ENCODE peak calls at places on chromosomes 5 and 9, in nine cellular contexts. One of them, this sample, is unnamed.

GRCh38 chr9:127336708-127337352 is 60.1 kb upstream of the SLC2A8 start:
- DNase-seq in nephron progenitor cell: no peak
- DNase-seq in foreskin keratinocyte: peak
- DNase-seq in psoas muscle: peak
- DNase-seq in ascending aorta: peak
- DNase-seq in lower leg skin: peak
- DNase-seq in ovary: peak
- DNase-seq in GM13976: no peak
- DNase-seq in spleen: no peak
- DNase-seq in this sample: peak

GRCh38 chr9:626591-626990 is 214.9 kb upstream of the DMRT1 start:
- DNase-seq in nephron progenitor cell: no peak
- DNase-seq in foreskin keratinocyte: no peak
- DNase-seq in psoas muscle: no peak
- DNase-seq in ascending aorta: no peak
- DNase-seq in lower leg skin: no peak
- DNase-seq in ovary: no peak
- DNase-seq in GM13976: peak
- DNase-seq in spleen: no peak
- DNase-seq in this sample: no peak

GRCh38 chr5:136020001-136020382 is 8.8 kb upstream of the TGFBI start:
- DNase-seq in nephron progenitor cell: no peak
- DNase-seq in foreskin keratinocyte: no peak
- DNase-seq in psoas muscle: no peak
- DNase-seq in ascending aorta: no peak
- DNase-seq in lower leg skin: no peak
- DNase-seq in ovary: no peak
- DNase-seq in GM13976: no peak
- DNase-seq in spleen: no peak
- DNase-seq in this sample: no peak

GRCh38 chr9:14466828-14467227 is 152.9 kb upstream of the NFIB start:
- DNase-seq in nephron progenitor cell: no peak
- DNase-seq in foreskin keratinocyte: no peak
- DNase-seq in psoas muscle: no peak
- DNase-seq in ascending aorta: no peak
- DNase-seq in lower leg skin: no peak
- DNase-seq in ovary: no peak
- DNase-seq in GM13976: no peak
- DNase-seq in spleen: no peak
- DNase-seq in this sample: no peak

GRCh38 chr5:110362252-110362651 is 364.2 kb downstream of the TMEM232 start:
- DNase-seq in nephron progenitor cell: no peak
- DNase-seq in foreskin keratinocyte: no peak
- DNase-seq in psoas muscle: no peak
- DNase-seq in ascending aorta: no peak
- DNase-seq in lower leg skin: no peak
- DNase-seq in ovary: no peak
- DNase-seq in GM13976: no peak
- DNase-seq in spleen: no peak
- DNase-seq in this sample: no peak

GRCh38 chr5:172104021-172104420 is 84.0 kb downstream of the STK10 start:
- DNase-seq in nephron progenitor cell: no peak
- DNase-seq in foreskin keratinocyte: no peak
- DNase-seq in psoas muscle: no peak
- DNase-seq in ascending aorta: no peak
- DNase-seq in lower leg skin: no peak
- DNase-seq in ovary: no peak
- DNase-seq in GM13976: no peak
- DNase-seq in spleen: peak
- DNase-seq in this sample: no peak

GRCh38 chr5:172678902-172679301 is 37.8 kb downstream of the NEURL1B start:
- DNase-seq in nephron progenitor cell: no peak
- DNase-seq in foreskin keratinocyte: no peak
- DNase-seq in psoas muscle: peak
- DNase-seq in ascending aorta: peak
- DNase-seq in lower leg skin: no peak
- DNase-seq in ovary: no peak
- DNase-seq in GM13976: no peak
- DNase-seq in spleen: peak
- DNase-seq in this sample: no peak

GRCh38 chr9:135147473-135147805 is 60.0 kb downstream of the OLFM1 start:
- DNase-seq in nephron progenitor cell: no peak
- DNase-seq in foreskin keratinocyte: no peak
- DNase-seq in psoas muscle: no peak
- DNase-seq in ascending aorta: no peak
- DNase-seq in lower leg skin: no peak
- DNase-seq in ovary: no peak
- DNase-seq in GM13976: no peak
- DNase-seq in spleen: no peak
- DNase-seq in this sample: no peak

GRCh38 chr5:169945831-169946261 is 34.4 kb downstream of the INSYN2B start:
- DNase-seq in nephron progenitor cell: peak
- DNase-seq in foreskin keratinocyte: peak
- DNase-seq in psoas muscle: no peak
- DNase-seq in ascending aorta: no peak
- DNase-seq in lower leg skin: peak
- DNase-seq in ovary: peak
- DNase-seq in GM13976: no peak
- DNase-seq in spleen: no peak
- DNase-seq in this sample: peak

GRCh38 chr9:92435263-92435662 is 11.0 kb upstream of the OMD start:
- DNase-seq in nephron progenitor cell: no peak
- DNase-seq in foreskin keratinocyte: no peak
- DNase-seq in psoas muscle: no peak
- DNase-seq in ascending aorta: no peak
- DNase-seq in lower leg skin: no peak
- DNase-seq in ovary: no peak
- DNase-seq in GM13976: no peak
- DNase-seq in spleen: no peak
- DNase-seq in this sample: no peak

GRCh38 chr9:92440751-92441046 is 16.4 kb upstream of the OMD start:
- DNase-seq in nephron progenitor cell: no peak
- DNase-seq in foreskin keratinocyte: no peak
- DNase-seq in psoas muscle: no peak
- DNase-seq in ascending aorta: no peak
- DNase-seq in lower leg skin: no peak
- DNase-seq in ovary: no peak
- DNase-seq in GM13976: peak
- DNase-seq in spleen: no peak
- DNase-seq in this sample: no peak

GRCh38 chr9:92444841-92445240 is 20.6 kb upstream of the OMD start:
- DNase-seq in nephron progenitor cell: peak
- DNase-seq in foreskin keratinocyte: no peak
- DNase-seq in psoas muscle: no peak
- DNase-seq in ascending aorta: no peak
- DNase-seq in lower leg skin: no peak
- DNase-seq in ovary: no peak
- DNase-seq in GM13976: no peak
- DNase-seq in spleen: no peak
- DNase-seq in this sample: no peak

GRCh38 chr9:92439921-92440750 is 15.9 kb upstream of the OMD start:
- DNase-seq in nephron progenitor cell: no peak
- DNase-seq in foreskin keratinocyte: peak
- DNase-seq in psoas muscle: no peak
- DNase-seq in ascending aorta: no peak
- DNase-seq in lower leg skin: no peak
- DNase-seq in ovary: no peak
- DNase-seq in GM13976: no peak
- DNase-seq in spleen: no peak
- DNase-seq in this sample: no peak

DNA sequence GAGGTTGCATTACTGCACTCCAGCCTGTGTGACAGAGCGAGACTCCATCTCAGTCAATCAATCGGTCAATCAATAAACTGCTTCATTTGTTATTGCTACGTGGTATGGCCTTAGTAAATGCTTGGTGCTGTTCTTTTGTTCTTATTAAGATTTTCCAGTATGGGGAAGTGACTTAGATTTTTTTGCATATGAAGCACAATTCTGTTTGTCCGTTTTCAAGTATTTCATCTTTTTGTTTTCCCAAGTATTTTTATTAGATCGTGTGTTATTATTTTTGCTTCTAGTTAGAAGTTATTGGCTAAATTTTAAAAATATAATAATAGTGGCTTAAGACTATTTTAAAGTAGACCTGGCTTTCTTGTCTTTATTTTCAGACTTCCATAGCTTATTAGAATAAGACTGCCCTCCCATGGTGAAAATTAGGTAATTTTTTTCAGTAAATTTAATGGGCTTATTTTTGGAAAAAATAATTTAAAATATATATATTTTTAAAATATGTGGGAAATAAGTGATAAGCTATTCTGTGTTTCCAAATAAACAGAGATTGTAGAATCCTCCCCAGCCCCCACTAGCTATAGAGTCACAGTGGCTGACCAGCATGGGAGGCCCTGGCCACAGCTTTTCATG is 14.7 kb upstream of the OMD start:
- DNase-seq in nephron progenitor cell: no peak
- DNase-seq in foreskin keratinocyte: no peak
- DNase-seq in psoas muscle: no peak
- DNase-seq in ascending aorta: no peak
- DNase-seq in lower leg skin: no peak
- DNase-seq in ovary: no peak
- DNase-seq in GM13976: no peak
- DNase-seq in spleen: no peak
- DNase-seq in this sample: no peak
- TF ChIP-seq CTCF in nephron progenitor cell: no peak
- TF ChIP-seq CTCF in foreskin keratinocyte: peak
- TF ChIP-seq CTCF in psoas muscle: peak
- TF ChIP-seq CTCF in ascending aorta: peak
- TF ChIP-seq CTCF in lower leg skin: no peak
- TF ChIP-seq CTCF in ovary: no peak
- TF ChIP-seq CTCF in GM13976: no peak
- TF ChIP-seq CTCF in spleen: peak
- TF ChIP-seq CTCF in this sample: peak

DNA sequence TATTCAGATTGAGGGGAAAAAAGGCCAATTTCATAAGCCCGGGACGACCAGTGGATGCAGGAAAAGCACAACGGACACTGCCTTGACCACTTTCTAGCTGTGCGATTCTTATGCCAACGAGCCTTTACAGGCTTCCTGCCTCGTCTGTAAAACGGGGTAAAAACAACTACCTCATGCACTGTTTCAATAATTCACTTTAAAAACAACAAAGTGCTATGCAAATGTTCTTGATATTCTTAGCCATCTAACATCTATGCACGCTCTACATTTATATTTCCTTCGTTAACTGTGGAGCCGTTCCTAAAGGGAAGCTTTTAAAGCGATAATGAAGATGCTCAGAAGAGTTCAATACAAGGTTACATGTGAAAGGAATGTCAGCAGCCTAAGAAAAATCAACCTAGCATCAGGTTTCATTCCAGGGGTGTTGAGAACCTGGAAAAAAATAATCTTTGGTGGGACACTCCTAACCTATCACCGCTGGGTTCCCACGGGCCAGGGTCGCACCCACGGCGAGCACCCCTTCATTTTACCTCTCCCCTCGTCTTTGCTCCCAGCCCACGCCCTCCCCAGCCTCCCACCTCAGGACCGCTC is 995 bp downstream of the ARSB start:
- DNase-seq in nephron progenitor cell: no peak
- DNase-seq in foreskin keratinocyte: peak
- DNase-seq in psoas muscle: no peak
- DNase-seq in ascending aorta: no peak
- DNase-seq in lower leg skin: no peak
- DNase-seq in ovary: no peak
- DNase-seq in GM13976: peak
- DNase-seq in spleen: no peak
- DNase-seq in this sample: no peak
- TF ChIP-seq CTCF in nephron progenitor cell: no peak
- TF ChIP-seq CTCF in foreskin keratinocyte: no peak
- TF ChIP-seq CTCF in psoas muscle: no peak
- TF ChIP-seq CTCF in ascending aorta: peak
- TF ChIP-seq CTCF in lower leg skin: no peak
- TF ChIP-seq CTCF in ovary: no peak
- TF ChIP-seq CTCF in GM13976: no peak
- TF ChIP-seq CTCF in spleen: peak
- TF ChIP-seq CTCF in this sample: no peak

DNA sequence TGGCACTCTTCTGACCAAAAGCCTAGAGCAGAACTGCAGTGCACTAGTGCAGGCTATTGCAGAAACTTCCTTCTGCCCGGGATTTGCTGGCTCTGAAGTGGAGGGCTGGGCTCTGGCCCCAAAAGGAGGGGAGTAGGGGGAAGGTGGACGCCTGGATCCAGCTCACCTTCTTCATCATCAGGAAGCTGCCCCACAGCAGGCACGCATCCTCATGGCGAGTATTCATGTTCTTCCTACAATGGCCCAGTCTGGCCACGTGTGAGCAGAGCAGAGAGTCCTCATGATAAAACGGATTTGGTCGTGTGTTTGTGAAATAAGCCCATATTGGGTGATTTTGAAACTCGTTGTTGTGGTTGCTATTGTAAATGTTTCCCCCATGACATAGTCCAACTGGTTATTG is 8.2 kb upstream of the GLIPR2 start:
- DNase-seq in nephron progenitor cell: no peak
- DNase-seq in foreskin keratinocyte: no peak
- DNase-seq in psoas muscle: no peak
- DNase-seq in ascending aorta: no peak
- DNase-seq in lower leg skin: no peak
- DNase-seq in ovary: no peak
- DNase-seq in GM13976: no peak
- DNase-seq in spleen: no peak
- DNase-seq in this sample: no peak
- TF ChIP-seq CTCF in nephron progenitor cell: no peak
- TF ChIP-seq CTCF in foreskin keratinocyte: no peak
- TF ChIP-seq CTCF in psoas muscle: no peak
- TF ChIP-seq CTCF in ascending aorta: no peak
- TF ChIP-seq CTCF in lower leg skin: no peak
- TF ChIP-seq CTCF in ovary: no peak
- TF ChIP-seq CTCF in GM13976: no peak
- TF ChIP-seq CTCF in spleen: no peak
- TF ChIP-seq CTCF in this sample: no peak

GRCh38 chr9:114046237-114046755 is 31.8 kb downstream of the AMBP start:
- DNase-seq in nephron progenitor cell: no peak
- DNase-seq in foreskin keratinocyte: peak
- DNase-seq in psoas muscle: no peak
- DNase-seq in ascending aorta: no peak
- DNase-seq in lower leg skin: no peak
- DNase-seq in ovary: no peak
- DNase-seq in GM13976: no peak
- DNase-seq in spleen: no peak
- DNase-seq in this sample: no peak

GRCh38 chr9:114049453-114050225 is 28.5 kb downstream of the AMBP start:
- DNase-seq in nephron progenitor cell: no peak
- DNase-seq in foreskin keratinocyte: no peak
- DNase-seq in psoas muscle: no peak
- DNase-seq in ascending aorta: peak
- DNase-seq in lower leg skin: no peak
- DNase-seq in ovary: peak
- DNase-seq in GM13976: no peak
- DNase-seq in spleen: peak
- DNase-seq in this sample: no peak

GRCh38 chr9:114048533-114049452 is 29.3 kb downstream of the AMBP start:
- DNase-seq in nephron progenitor cell: no peak
- DNase-seq in foreskin keratinocyte: no peak
- DNase-seq in psoas muscle: no peak
- DNase-seq in ascending aorta: peak
- DNase-seq in lower leg skin: no peak
- DNase-seq in ovary: peak
- DNase-seq in GM13976: no peak
- DNase-seq in spleen: peak
- DNase-seq in this sample: no peak

GRCh38 chr9:114046876-114047275 is 31.2 kb downstream of the AMBP start:
- DNase-seq in nephron progenitor cell: no peak
- DNase-seq in foreskin keratinocyte: peak
- DNase-seq in psoas muscle: no peak
- DNase-seq in ascending aorta: no peak
- DNase-seq in lower leg skin: no peak
- DNase-seq in ovary: no peak
- DNase-seq in GM13976: no peak
- DNase-seq in spleen: no peak
- DNase-seq in this sample: no peak

GRCh38 chr9:114047717-114048116 is 30.4 kb downstream of the AMBP start:
- DNase-seq in nephron progenitor cell: no peak
- DNase-seq in foreskin keratinocyte: no peak
- DNase-seq in psoas muscle: no peak
- DNase-seq in ascending aorta: peak
- DNase-seq in lower leg skin: no peak
- DNase-seq in ovary: no peak
- DNase-seq in GM13976: no peak
- DNase-seq in spleen: no peak
- DNase-seq in this sample: no peak
- TF ChIP-seq CTCF in nephron progenitor cell: no peak
- TF ChIP-seq CTCF in foreskin keratinocyte: peak
- TF ChIP-seq CTCF in psoas muscle: no peak
- TF ChIP-seq CTCF in ascending aorta: no peak
- TF ChIP-seq CTCF in lower leg skin: no peak
- TF ChIP-seq CTCF in ovary: no peak
- TF ChIP-seq CTCF in GM13976: peak
- TF ChIP-seq CTCF in spleen: no peak
- TF ChIP-seq CTCF in this sample: peak